ENCODE peak calls at places on chromosome 4, in seven cellular contexts. One of them, this sample, is unnamed. For H3K4me1, the result is how much of the 10 kb centered on the place peaks cover.

GRCh38 chr4:150591284-150591874 is 9.4 kb downstream of the MAB21L2 start:
- DNase-seq in GM12878: no peak
- DNase-seq in sigmoid colon: peak
- DNase-seq in K562: no peak
- DNase-seq in ovary: no peak
- DNase-seq in body of pancreas: no peak
- DNase-seq in endothelial cell of umbilical vein: no peak
- DNase-seq in this sample: no peak

GRCh38 chr4:88880001-88880400 is 177.0 kb downstream of the FAM13A start:
- DNase-seq in GM12878: no peak
- DNase-seq in sigmoid colon: no peak
- DNase-seq in K562: no peak
- DNase-seq in ovary: no peak
- DNase-seq in body of pancreas: no peak
- DNase-seq in endothelial cell of umbilical vein: no peak
- DNase-seq in this sample: no peak

GRCh38 chr4:142497606-142498005 is 348.5 kb downstream of the INPP4B start:
- DNase-seq in GM12878: no peak
- DNase-seq in sigmoid colon: no peak
- DNase-seq in K562: no peak
- DNase-seq in ovary: no peak
- DNase-seq in body of pancreas: no peak
- DNase-seq in endothelial cell of umbilical vein: no peak
- DNase-seq in this sample: no peak

GRCh38 chr4:121711263-121712000 is 14.7 kb upstream of the ANXA5 start:
- DNase-seq in GM12878: no peak
- DNase-seq in sigmoid colon: peak
- DNase-seq in K562: peak
- DNase-seq in ovary: peak
- DNase-seq in body of pancreas: peak
- DNase-seq in endothelial cell of umbilical vein: peak
- DNase-seq in this sample: peak

GRCh38 chr4:42268824-42269223 is 116.4 kb upstream of the BEND4 start:
- DNase-seq in GM12878: no peak
- DNase-seq in sigmoid colon: no peak
- DNase-seq in K562: no peak
- DNase-seq in ovary: no peak
- DNase-seq in body of pancreas: no peak
- DNase-seq in endothelial cell of umbilical vein: no peak
- DNase-seq in this sample: no peak

GRCh38 chr4:158051401-158052235 is 121.2 kb downstream of the GASK1B start:
- DNase-seq in GM12878: no peak
- DNase-seq in sigmoid colon: peak
- DNase-seq in K562: no peak
- DNase-seq in ovary: peak
- DNase-seq in body of pancreas: no peak
- DNase-seq in endothelial cell of umbilical vein: no peak
- DNase-seq in this sample: no peak

GRCh38 chr4:155077860-155078259 is 130.6 kb upstream of the NPY2R start:
- DNase-seq in GM12878: no peak
- DNase-seq in sigmoid colon: no peak
- DNase-seq in K562: no peak
- DNase-seq in ovary: no peak
- DNase-seq in body of pancreas: no peak
- DNase-seq in endothelial cell of umbilical vein: no peak
- DNase-seq in this sample: no peak

GRCh38 chr4:1991596-1992434 is 17.0 kb downstream of the NELFA start:
- DNase-seq in GM12878: no peak
- DNase-seq in sigmoid colon: no peak
- DNase-seq in K562: no peak
- DNase-seq in ovary: no peak
- DNase-seq in body of pancreas: no peak
- DNase-seq in endothelial cell of umbilical vein: no peak
- DNase-seq in this sample: no peak

GRCh38 chr4:71609159-71609558 is 174.7 kb downstream of the GC start:
- DNase-seq in GM12878: no peak
- DNase-seq in sigmoid colon: no peak
- DNase-seq in K562: no peak
- DNase-seq in ovary: no peak
- DNase-seq in body of pancreas: no peak
- DNase-seq in endothelial cell of umbilical vein: no peak
- DNase-seq in this sample: no peak

GRCh38 chr4:139207873-139208403 is 30.9 kb upstream of the ELF2 start:
- DNase-seq in GM12878: no peak
- DNase-seq in sigmoid colon: no peak
- DNase-seq in K562: no peak
- DNase-seq in ovary: no peak
- DNase-seq in body of pancreas: no peak
- DNase-seq in endothelial cell of umbilical vein: no peak
- DNase-seq in this sample: no peak

GRCh38 chr4:177182156-177182555 is 127.5 kb upstream of the NEIL3 start:
- DNase-seq in GM12878: no peak
- DNase-seq in sigmoid colon: no peak
- DNase-seq in K562: no peak
- DNase-seq in ovary: no peak
- DNase-seq in body of pancreas: no peak
- DNase-seq in endothelial cell of umbilical vein: no peak
- DNase-seq in this sample: no peak

GRCh38 chr4:176735300-176735699 is 57.4 kb downstream of the VEGFC start:
- DNase-seq in GM12878: no peak
- DNase-seq in sigmoid colon: no peak
- DNase-seq in K562: no peak
- DNase-seq in ovary: no peak
- DNase-seq in body of pancreas: no peak
- DNase-seq in endothelial cell of umbilical vein: peak
- DNase-seq in this sample: no peak

GRCh38 chr4:103306870-103307345 is 108.8 kb upstream of the CENPE start:
- DNase-seq in GM12878: no peak
- DNase-seq in sigmoid colon: peak
- DNase-seq in K562: no peak
- DNase-seq in ovary: no peak
- DNase-seq in body of pancreas: peak
- DNase-seq in endothelial cell of umbilical vein: no peak
- DNase-seq in this sample: no peak

GRCh38 chr4:88528861-88529260 is 5.3 kb upstream of the PYURF start:
- DNase-seq in GM12878: no peak
- DNase-seq in sigmoid colon: no peak
- DNase-seq in K562: no peak
- DNase-seq in ovary: no peak
- DNase-seq in body of pancreas: no peak
- DNase-seq in endothelial cell of umbilical vein: peak
- DNase-seq in this sample: no peak

GRCh38 chr4:69828828-69829227 is 31.1 kb downstream of the SULT1E1 start:
- DNase-seq in GM12878: no peak
- DNase-seq in sigmoid colon: no peak
- DNase-seq in K562: no peak
- DNase-seq in ovary: no peak
- DNase-seq in body of pancreas: no peak
- DNase-seq in endothelial cell of umbilical vein: no peak
- DNase-seq in this sample: no peak

GRCh38 chr4:22485751-22486150 is 30.1 kb downstream of the ADGRA3 start:
- DNase-seq in GM12878: no peak
- DNase-seq in sigmoid colon: no peak
- DNase-seq in K562: no peak
- DNase-seq in ovary: no peak
- DNase-seq in body of pancreas: no peak
- DNase-seq in endothelial cell of umbilical vein: no peak
- DNase-seq in this sample: no peak

GRCh38 chr4:144627663-144628076 is 18.3 kb upstream of the HHIP start:
- DNase-seq in GM12878: no peak
- DNase-seq in sigmoid colon: no peak
- DNase-seq in K562: no peak
- DNase-seq in ovary: no peak
- DNase-seq in body of pancreas: no peak
- DNase-seq in endothelial cell of umbilical vein: peak
- DNase-seq in this sample: no peak

DNA sequence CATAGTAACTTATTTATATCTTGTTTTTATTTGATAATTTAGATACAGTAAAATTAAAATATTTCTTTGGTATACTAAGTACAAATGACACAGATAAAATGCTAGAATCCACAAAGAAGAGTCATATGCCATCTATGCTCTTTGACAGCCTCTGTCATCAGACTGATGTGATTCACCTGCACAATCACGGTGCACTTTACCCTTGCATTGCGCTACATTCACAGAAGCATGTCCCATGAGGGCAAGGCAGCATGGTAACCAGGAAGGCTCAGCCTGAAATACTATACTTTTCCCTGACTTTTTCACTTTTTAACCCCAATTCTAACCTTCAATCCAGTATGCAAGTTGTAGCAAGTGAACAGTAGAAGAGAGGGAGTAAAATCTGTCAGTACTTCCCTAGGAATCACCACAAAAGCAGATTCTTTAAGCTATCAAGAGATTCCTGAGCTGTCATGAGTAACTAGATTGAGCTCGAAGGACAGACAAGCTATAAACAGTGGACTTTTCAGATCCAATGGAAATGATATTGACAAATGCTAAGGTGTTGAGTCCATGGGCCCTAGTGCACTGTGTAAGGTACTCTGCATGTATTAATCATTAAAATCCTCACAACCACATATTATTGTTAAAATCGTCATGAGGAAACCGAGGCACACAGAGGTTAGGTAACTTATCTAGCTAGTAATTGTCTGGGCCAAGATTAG is 14.2 kb downstream of the SEC24D start:
- DNase-seq in GM12878: no peak
- DNase-seq in sigmoid colon: no peak
- DNase-seq in K562: no peak
- DNase-seq in ovary: no peak
- DNase-seq in body of pancreas: no peak
- DNase-seq in endothelial cell of umbilical vein: no peak
- DNase-seq in this sample: no peak
- TF ChIP-seq POLR2A in GM12878: no peak
- TF ChIP-seq POLR2A in sigmoid colon: no peak
- TF ChIP-seq POLR2A in K562: no peak
- TF ChIP-seq POLR2A in ovary: no peak
- TF ChIP-seq POLR2A in body of pancreas: no peak
- TF ChIP-seq POLR2A in endothelial cell of umbilical vein: no peak
- TF ChIP-seq POLR2A in this sample: no peak

DNA sequence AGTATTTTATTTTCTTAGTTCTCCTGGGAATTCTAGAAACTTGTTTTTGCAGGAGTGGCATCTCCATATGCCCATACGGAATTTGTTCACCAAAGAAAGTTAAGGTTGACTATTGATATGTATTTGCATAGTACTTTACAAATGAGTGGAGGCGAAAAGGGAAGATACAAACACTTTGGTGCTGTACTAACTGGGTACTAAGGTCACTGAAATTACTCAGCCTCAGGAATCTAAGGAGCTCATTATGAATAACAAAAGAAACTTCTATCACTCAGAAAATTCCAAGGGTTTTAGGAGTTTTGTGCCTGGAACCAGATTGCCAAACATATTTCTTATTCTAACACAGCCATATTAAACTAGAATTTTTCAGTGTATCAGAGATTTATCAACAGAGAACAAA is 27.4 kb upstream of the TMPRSS11B start:
- DNase-seq in GM12878: no peak
- DNase-seq in sigmoid colon: no peak
- DNase-seq in K562: no peak
- DNase-seq in ovary: no peak
- DNase-seq in body of pancreas: no peak
- DNase-seq in endothelial cell of umbilical vein: no peak
- DNase-seq in this sample: no peak
- H3K4me3 ChIP-seq in GM12878: no peak
- H3K4me3 ChIP-seq in sigmoid colon: no peak
- H3K4me3 ChIP-seq in K562: no peak
- H3K4me3 ChIP-seq in ovary: no peak
- H3K4me3 ChIP-seq in body of pancreas: no peak
- H3K4me3 ChIP-seq in endothelial cell of umbilical vein: no peak
- H3K4me3 ChIP-seq in this sample: no peak

DNA sequence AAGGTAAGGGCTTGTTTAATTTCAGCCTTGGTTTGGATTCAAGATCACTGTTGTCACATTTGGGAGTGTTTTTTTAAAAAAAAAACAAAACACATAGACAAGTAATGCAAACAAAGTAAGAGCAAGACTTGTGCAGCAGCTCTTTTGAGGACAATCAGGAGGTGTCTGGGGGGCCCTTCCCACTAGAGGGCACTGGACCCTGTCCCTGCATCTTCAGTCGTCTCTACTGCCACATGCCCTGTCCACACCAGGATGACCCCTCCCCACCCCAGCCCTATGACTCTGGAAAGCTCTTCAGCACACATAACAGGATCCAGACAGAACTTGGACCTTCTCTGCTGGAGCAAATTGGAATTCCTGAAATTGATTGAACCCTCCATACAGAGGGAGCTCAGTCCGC is 71.0 kb downstream of the USP46 start:
- DNase-seq in GM12878: no peak
- DNase-seq in sigmoid colon: no peak
- DNase-seq in K562: peak
- DNase-seq in ovary: no peak
- DNase-seq in body of pancreas: peak
- DNase-seq in endothelial cell of umbilical vein: peak
- DNase-seq in this sample: no peak
- H3K4me1 ChIP-seq in GM12878: under half
- H3K4me1 ChIP-seq in sigmoid colon: under half
- H3K4me1 ChIP-seq in K562: under half
- H3K4me1 ChIP-seq in ovary: under half
- H3K4me1 ChIP-seq in body of pancreas: under half
- H3K4me1 ChIP-seq in endothelial cell of umbilical vein: under half
- H3K4me1 ChIP-seq in this sample: under half

DNA sequence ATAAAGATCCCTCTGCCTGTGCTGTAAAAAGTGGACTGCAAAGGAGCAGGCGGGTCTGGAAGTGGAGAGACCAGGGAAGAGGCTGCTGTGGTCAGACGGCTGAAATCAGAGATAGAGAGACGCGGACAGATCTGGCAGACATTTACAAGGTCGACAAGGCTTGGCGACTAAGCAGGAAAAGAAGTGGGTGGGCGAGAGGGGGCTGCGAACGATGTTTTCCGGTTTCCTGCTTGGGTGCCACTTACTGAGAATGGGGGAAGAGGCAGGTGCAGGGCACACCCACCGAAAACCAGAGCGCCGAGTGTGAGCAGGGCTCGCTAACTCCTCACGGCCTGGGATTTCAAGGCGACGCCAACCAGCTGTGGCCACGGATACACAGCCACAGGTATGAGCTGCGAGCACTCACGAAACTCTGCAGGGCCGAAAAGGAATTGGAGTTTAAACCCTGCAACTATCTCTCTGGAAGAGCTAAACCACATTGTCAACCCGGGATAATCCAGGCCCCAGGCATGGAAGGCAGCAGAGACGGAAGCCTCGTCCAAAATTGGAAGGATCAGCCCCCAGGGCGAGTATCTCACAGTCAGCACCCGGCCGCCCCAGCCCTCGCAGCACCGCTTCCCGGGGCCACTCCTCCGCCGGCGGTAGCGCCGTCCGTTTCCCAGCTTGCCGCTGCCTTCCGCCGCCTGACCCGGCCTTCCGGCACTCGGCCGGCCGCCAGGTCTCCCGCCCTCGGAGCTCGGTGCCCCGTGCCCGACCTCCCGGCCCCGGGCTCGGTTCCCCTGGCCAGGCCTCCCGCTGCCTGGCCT is 824 bp downstream of the CASP3 start:
- DNase-seq in GM12878: no peak
- DNase-seq in sigmoid colon: peak
- DNase-seq in K562: peak
- DNase-seq in ovary: peak
- DNase-seq in body of pancreas: peak
- DNase-seq in endothelial cell of umbilical vein: peak
- DNase-seq in this sample: peak
- TF ChIP-seq POLR2A in GM12878: peak
- TF ChIP-seq POLR2A in sigmoid colon: no peak
- TF ChIP-seq POLR2A in K562: no peak
- TF ChIP-seq POLR2A in ovary: no peak
- TF ChIP-seq POLR2A in body of pancreas: no peak
- TF ChIP-seq POLR2A in endothelial cell of umbilical vein: peak
- TF ChIP-seq POLR2A in this sample: no peak

This sample was measured in breast epithelium.